ENCODE peak calls at places on chromosomes 16 and 17, in eight cellular contexts. E is fibroblast of lung, K is esophagus squamous epithelium, W is heart left ventricle, D is IMR-90, C is ovary, M is tibial artery, V is GM23338. P is an unnamed sample. For H3K4me1, the result is how much of the 10 kb centered on the place peaks cover.

GRCh38 chr17:63035271-63035670 is 69.2 kb downstream of the TANC2 start:
- DNase-seq in M (no peak), W (no peak), D (peak), K (no peak), C (no peak), V (no peak), E (peak), P (no peak)

GRCh38 chr17:50269477-50270429 is 4.5 kb upstream of the TMEM92 start:
- DNase-seq in E (peak), V (peak), K (no peak), M (peak), D (peak), C (peak), W (peak), P (peak)

GRCh38 chr16:56119138-56119537 is 72.2 kb upstream of the GNAO1 start:
- DNase-seq in W (no peak), K (no peak), E (no peak), D (no peak), C (no peak), M (no peak), V (no peak), P (no peak)

GRCh38 chr16:57676624-57677085 is 8.5 kb downstream of the ADGRG3 start:
- DNase-seq in M (no peak), D (no peak), W (no peak), K (no peak), V (no peak), E (no peak), C (no peak), P (no peak)

GRCh38 chr17:80228477-80228876 is 8.2 kb downstream of the SLC26A11 start:
- DNase-seq in K (no peak), D (no peak), C (no peak), E (no peak), M (no peak), W (no peak), V (no peak), P (no peak)

GRCh38 chr16:57681950-57682728 is 12.5 kb upstream of the DRC7 start:
- DNase-seq in W (no peak), C (no peak), E (no peak), D (no peak), K (no peak), M (no peak), V (no peak), P (no peak)

GRCh38 chr16:89344314-89344828 is 126.9 kb downstream of the ZNF778 start:
- DNase-seq in D (no peak), M (no peak), W (no peak), V (no peak), E (no peak), K (no peak), C (no peak), P (peak)

GRCh38 chr17:39903158-39903884 is 15.1 kb downstream of the GSDMB start:
- DNase-seq in D (no peak), E (no peak), V (no peak), C (no peak), W (no peak), K (no peak), M (no peak), P (no peak)

GRCh38 chr17:47300718-47301117 is 23.0 kb upstream of the EFCAB13 start:
- DNase-seq in K (no peak), V (no peak), D (no peak), E (no peak), W (no peak), M (no peak), C (no peak), P (no peak)

DNA sequence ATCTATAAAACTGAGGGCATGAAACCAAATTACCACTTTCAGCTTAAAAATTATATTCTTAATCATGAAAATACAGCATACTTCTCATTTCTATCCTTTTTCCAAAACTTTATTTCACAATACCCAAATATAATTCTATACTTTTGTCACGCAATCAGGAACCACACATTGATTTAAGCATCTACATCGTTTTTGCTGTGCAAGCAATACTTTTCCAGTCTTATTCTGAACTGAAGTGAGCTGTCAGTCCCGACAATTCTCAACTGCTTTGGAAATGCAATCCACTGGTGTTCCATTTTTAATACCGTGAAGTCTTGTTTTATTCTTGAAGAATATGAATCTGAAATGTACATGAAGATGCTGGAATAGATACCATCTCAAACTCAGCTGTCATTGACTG is 60.1 kb upstream of the NOL11 start:
- DNase-seq in K (no peak), M (no peak), W (no peak), E (no peak), C (no peak), D (no peak), V (no peak), P (no peak)
- H3K27ac ChIP-seq in K (no peak), M (no peak), W (no peak), E (no peak), C (no peak), D (no peak), V (no peak), P (no peak)

GRCh38 chr16:11432856-11433395 is 87.7 kb downstream of the RMI2 start:
- DNase-seq in V (no peak), D (no peak), C (no peak), W (no peak), M (no peak), K (no peak), E (no peak), P (no peak)

GRCh38 chr16:11430601-11431317 is 85.5 kb downstream of the RMI2 start:
- DNase-seq in C (no peak), E (no peak), M (no peak), D (no peak), W (no peak), K (no peak), V (no peak), P (no peak)

GRCh38 chr16:11429113-11429512 is 83.9 kb downstream of the RMI2 start:
- DNase-seq in D (no peak), K (no peak), V (no peak), C (no peak), M (no peak), E (no peak), W (no peak), P (no peak)

GRCh38 chr16:11429823-11430222 is 84.6 kb downstream of the RMI2 start:
- DNase-seq in V (no peak), M (no peak), W (no peak), D (no peak), E (no peak), K (no peak), C (no peak), P (no peak)

DNA sequence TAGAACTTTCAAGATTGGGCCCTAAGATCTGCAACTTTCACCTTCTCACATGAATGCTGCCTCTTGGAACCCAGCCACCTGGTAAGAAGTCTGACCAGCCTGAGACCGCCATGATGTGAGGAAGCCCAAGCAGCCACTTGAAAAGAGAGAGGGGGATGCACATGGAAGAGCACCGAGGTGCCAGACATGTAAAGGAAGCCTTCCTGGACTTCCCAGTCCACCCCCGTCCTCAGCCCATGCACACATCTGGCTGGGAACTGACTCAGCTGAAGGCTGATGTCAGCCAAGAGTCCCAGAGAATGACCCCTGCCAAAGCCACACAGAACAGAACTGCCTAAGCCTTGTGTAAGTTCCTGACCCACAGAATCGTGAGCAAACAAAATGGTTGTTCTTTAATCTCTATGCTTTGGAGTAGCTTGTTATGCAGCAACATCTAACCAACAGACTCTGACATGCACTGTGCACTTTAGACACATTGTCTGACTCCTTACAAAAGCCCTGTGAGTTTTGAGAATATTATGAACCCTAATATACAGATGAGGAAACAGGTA is 86.7 kb downstream of the RMI2 start:
- DNase-seq in D (peak), E (peak), V (no peak), K (no peak), M (no peak), C (no peak), W (no peak), P (no peak)
- H3K4me1 ChIP-seq in D (under half), E (under half), V (under half), K (under half), M (under half), C (under half), W (under half), P (under half)

GRCh38 chr16:17277981-17278381 is 192.8 kb downstream of the XYLT1 start:
- DNase-seq in C (peak), V (peak), E (peak), K (no peak), W (peak), M (no peak), D (peak), P (no peak)
- TF ChIP-seq CTCF in C (peak), V (peak), E (peak), K (peak), W (peak), M (peak), D (peak), P (peak)

GRCh38 chr16:78133919-78134318 is 34.5 kb downstream of the WWOX start:
- DNase-seq in W (no peak), V (no peak), K (no peak), D (no peak), E (no peak), C (no peak), M (no peak), P (no peak)
- H3K27ac ChIP-seq in W (no peak), V (no peak), K (no peak), D (no peak), E (no peak), C (no peak), M (no peak), P (no peak)

GRCh38 chr17:78995761-78996451 is 13.7 kb downstream of the CANT1 start:
- DNase-seq in M (peak), E (no peak), C (peak), V (no peak), D (no peak), K (no peak), W (no peak), P (no peak)
- H3K4me1 ChIP-seq in M (under half), E (under half), C (under half), V (under half), D (under half), K (under half), W (under half), P (under half)

DNA sequence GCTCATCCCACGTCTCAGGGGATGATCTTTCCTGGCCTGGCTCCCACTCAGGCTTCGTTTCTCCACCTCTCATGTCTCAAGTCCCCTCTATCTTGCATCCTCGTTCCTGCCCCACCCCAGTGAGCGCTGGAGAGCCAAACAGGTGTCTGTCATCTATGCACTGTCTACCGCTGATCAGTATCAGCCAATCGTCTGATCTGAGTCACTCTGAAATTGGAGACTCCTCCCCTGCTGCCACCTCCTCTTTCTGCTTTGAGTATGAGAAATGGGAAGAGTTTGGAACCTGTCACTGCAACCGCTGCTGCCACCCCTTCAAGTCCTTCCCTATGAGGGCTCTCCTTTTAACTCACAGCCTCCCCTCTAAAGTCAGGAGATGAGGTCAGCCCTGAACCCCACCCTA is 28.0 kb downstream of the FZD2 start:
- DNase-seq in E (no peak), V (no peak), M (no peak), W (no peak), D (no peak), C (no peak), K (no peak), P (no peak)
- TF ChIP-seq CTCF in E (no peak), V (no peak), M (no peak), W (no peak), D (no peak), C (no peak), K (no peak), P (no peak)

GRCh38 chr17:45870342-45870974 is 23.9 kb upstream of the MAPT start:
- DNase-seq in W (no peak), C (no peak), M (no peak), V (no peak), K (no peak), D (no peak), E (no peak), P (no peak)
- H3K27ac ChIP-seq in W (no peak), C (no peak), M (no peak), V (no peak), K (no peak), D (no peak), E (no peak), P (no peak)

DNA sequence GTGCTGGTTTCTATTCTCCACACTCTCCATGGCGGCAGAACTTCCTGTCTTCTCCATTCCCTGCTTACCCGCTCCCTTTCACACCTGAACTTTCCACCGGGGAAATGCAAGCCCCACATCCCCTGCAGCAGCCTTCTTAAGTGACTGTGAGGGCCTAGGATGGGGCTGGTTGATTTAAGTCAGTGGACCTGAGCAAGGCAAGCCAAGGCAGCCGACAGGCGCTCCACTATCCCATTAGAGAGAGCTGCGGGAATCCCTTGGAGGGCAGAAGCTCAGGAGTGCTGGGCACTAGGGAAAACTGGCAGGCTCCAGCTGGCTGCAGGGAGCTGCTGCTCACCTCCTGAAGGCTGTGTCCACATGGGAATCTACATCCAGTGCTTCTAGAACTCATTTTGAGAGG is 36.1 kb upstream of the SLC25A19 start:
- DNase-seq in C (no peak), M (no peak), D (no peak), E (no peak), V (no peak), W (no peak), K (no peak), P (no peak)
- H3K4me1 ChIP-seq in C (under half), M (under half), D (under half), E (under half), V (under half), W (under half), K (under half), P (under half)

P was measured in psoas muscle.